ENCODE peak calls at places on chromosomes 11 and 22, in nine cellular contexts. I, R, T, W, D, F, V, X and B are unnamed samples.

GRCh38 chr11:57312511-57313021 is 12.2 kb downstream of the TNKS1BP1 start:
- DNase-seq in R (no peak), X (no peak), T (no peak), W (no peak), I (no peak), F (peak), D (no peak), V (no peak), B (no peak)

GRCh38 chr11:76249195-76249741 is 43.0 kb upstream of the WNT11 start:
- DNase-seq in D (no peak), I (no peak), F (no peak), R (no peak), T (no peak), X (no peak), W (no peak), V (no peak), B (no peak)

GRCh38 chr22:44755956-44756361 is 3.6 kb downstream of the ARHGAP8 start:
- DNase-seq in V (no peak), X (peak), T (no peak), D (no peak), W (no peak), F (no peak), I (no peak), R (no peak), B (no peak)

GRCh38 chr11:78753297-78753696 is 178.6 kb upstream of the NARS2 start:
- DNase-seq in D (no peak), X (no peak), T (peak), I (no peak), R (no peak), F (no peak), V (no peak), W (no peak), B (no peak)

GRCh38 chr22:47221840-47222615 is 459.6 kb downstream of the TBC1D22A start:
- DNase-seq in R (no peak), X (no peak), T (no peak), V (no peak), D (no peak), I (no peak), W (no peak), F (no peak), B (no peak)

GRCh38 chr22:48192920-48193319 is 1430.5 kb downstream of the TBC1D22A start:
- DNase-seq in V (no peak), T (no peak), D (no peak), I (no peak), F (no peak), X (no peak), W (no peak), R (no peak), B (no peak)

GRCh38 chr11:77072851-77073327 is 6.1 kb downstream of the CAPN5 start:
- DNase-seq in R (no peak), I (no peak), T (no peak), V (no peak), F (no peak), X (no peak), D (no peak), W (no peak), B (peak)

GRCh38 chr11:43282607-43283440 is 29.0 kb upstream of the API5 start:
- DNase-seq in T (peak), R (no peak), X (peak), V (peak), W (peak), F (peak), I (peak), D (peak), B (peak)

GRCh38 chr11:84212467-84213390 is 926.6 kb upstream of the CCDC90B start:
- DNase-seq in X (no peak), I (no peak), W (no peak), T (no peak), R (no peak), V (no peak), F (no peak), D (no peak), B (no peak)

GRCh38 chr22:38957046-38957770 is at the start of gene APOBEC3A:
- DNase-seq in X (no peak), W (no peak), T (no peak), D (no peak), I (no peak), R (peak), V (no peak), F (no peak), B (no peak)

DNA sequence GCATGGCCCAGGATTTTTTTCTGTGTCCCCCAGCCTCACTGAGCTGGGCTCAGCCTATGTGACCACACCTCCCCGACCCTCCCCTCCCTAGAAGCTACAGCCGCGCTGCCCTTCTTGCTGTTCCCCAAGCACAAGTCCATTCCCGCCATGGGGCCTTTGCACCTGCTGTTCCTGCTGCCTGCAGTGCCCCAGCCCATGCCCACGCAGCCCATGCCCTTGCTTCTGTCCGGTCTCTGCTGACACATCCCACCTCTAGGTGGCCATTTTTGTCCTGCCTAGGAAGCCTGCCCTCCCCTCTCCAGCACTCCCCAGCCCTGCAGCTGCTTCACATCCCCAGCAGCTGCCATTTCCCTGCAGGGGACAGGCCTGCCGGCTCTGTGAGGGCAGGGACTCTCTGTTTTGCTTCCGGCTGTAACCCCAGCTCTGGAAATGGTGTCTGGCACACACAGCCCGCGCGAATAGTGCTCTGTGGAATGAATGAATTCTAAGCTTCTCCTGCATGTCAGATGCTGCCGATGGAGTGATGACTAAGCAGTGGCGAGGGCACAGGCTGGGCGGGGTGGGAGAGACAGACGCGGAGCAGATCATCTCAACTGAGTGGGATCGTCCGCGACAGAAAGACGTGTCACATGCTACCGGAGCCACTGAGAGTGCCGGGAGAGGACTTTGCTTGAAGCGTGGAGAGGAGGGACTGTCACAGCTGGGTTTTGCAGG is 334.3 kb downstream of the CTTN start:
- DNase-seq in V (no peak), R (no peak), F (no peak), D (no peak), W (no peak), T (no peak), I (no peak), X (no peak), B (no peak)
- TF ChIP-seq CTCF in V (no peak), R (no peak), F (no peak), D (no peak), W (no peak), T (no peak), I (no peak), X (no peak), B (no peak)

GRCh38 chr11:130114726-130115125 is 44.9 kb upstream of the ST14 start:
- DNase-seq in D (no peak), R (no peak), V (no peak), I (no peak), X (no peak), T (no peak), F (no peak), W (no peak), B (no peak)
- TF ChIP-seq CTCF in D (no peak), R (no peak), V (no peak), I (no peak), X (no peak), T (no peak), F (no peak), W (no peak), B (no peak)

GRCh38 chr11:113278481-113278880 is 35.9 kb upstream of the TTC12 start:
- DNase-seq in F (no peak), T (no peak), R (no peak), W (no peak), D (no peak), V (no peak), X (no peak), I (no peak), B (no peak)

GRCh38 chr11:113278925-113279324 is 35.5 kb upstream of the TTC12 start:
- DNase-seq in W (no peak), T (no peak), F (no peak), X (no peak), V (no peak), D (no peak), R (no peak), I (peak), B (no peak)

GRCh38 chr11:113281052-113281725 is 33.2 kb upstream of the TTC12 start:
- DNase-seq in F (no peak), D (no peak), I (no peak), R (no peak), W (no peak), V (no peak), T (no peak), X (no peak), B (no peak)

GRCh38 chr11:113282898-113283297 is 31.5 kb upstream of the TTC12 start:
- DNase-seq in I (no peak), D (no peak), R (no peak), X (no peak), F (no peak), V (no peak), W (no peak), T (no peak), B (no peak)

GRCh38 chr11:113279591-113279990 is 34.8 kb upstream of the TTC12 start:
- DNase-seq in F (no peak), X (no peak), T (no peak), V (no peak), D (no peak), R (no peak), I (no peak), W (no peak), B (no peak)
- TF ChIP-seq CTCF in F (no peak), X (no peak), T (no peak), V (no peak), D (no peak), R (no peak), I (no peak), W (no peak), B (no peak)

GRCh38 chr11:2931771-2932738 is 2.8 kb upstream of the PHLDA2 start:
- DNase-seq in D (peak), R (no peak), T (no peak), F (peak), X (no peak), V (no peak), I (no peak), W (no peak), B (peak)

GRCh38 chr11:2929511-2929879 is 275 bp upstream of the PHLDA2 start:
- DNase-seq in X (peak), T (peak), W (no peak), V (no peak), R (peak), D (peak), I (peak), F (no peak), B (peak)

GRCh38 chr11:2931416-2931746 is 2.2 kb upstream of the PHLDA2 start:
- DNase-seq in D (no peak), I (no peak), W (no peak), V (no peak), R (no peak), X (no peak), T (no peak), F (no peak), B (peak)

GRCh38 chr11:2929880-2930704 is 872 bp upstream of the PHLDA2 start:
- DNase-seq in I (peak), R (peak), W (no peak), F (peak), D (peak), X (peak), T (peak), V (no peak), B (peak)

GRCh38 chr11:2930705-2931415 is 1.6 kb upstream of the PHLDA2 start:
- DNase-seq in X (peak), F (peak), W (no peak), D (peak), T (peak), R (peak), I (peak), V (peak), B (peak)
- TF ChIP-seq CTCF in X (peak), F (peak), W (peak), D (peak), T (peak), R (peak), I (peak), V (peak), B (peak)

GRCh38 chr22:22810471-22810870 is 77.1 kb upstream of the IGLL5 start:
- DNase-seq in R (no peak), W (no peak), V (no peak), I (no peak), F (no peak), D (no peak), T (no peak), X (peak), B (no peak)

GRCh38 chr22:22813126-22814075 is 74.2 kb upstream of the IGLL5 start:
- DNase-seq in I (no peak), X (no peak), D (no peak), T (no peak), R (no peak), F (no peak), V (no peak), W (no peak), B (no peak)

GRCh38 chr22:22812031-22812905 is 75.3 kb upstream of the IGLL5 start:
- DNase-seq in T (no peak), X (no peak), V (no peak), D (no peak), W (no peak), R (no peak), F (no peak), I (no peak), B (no peak)

GRCh38 chr22:22811016-22812009 is 76.3 kb upstream of the IGLL5 start:
- DNase-seq in X (no peak), I (no peak), F (no peak), W (no peak), V (no peak), T (no peak), R (no peak), D (no peak), B (no peak)

GRCh38 chr22:22810018-22810427 is 77.6 kb upstream of the IGLL5 start:
- DNase-seq in T (no peak), R (peak), X (peak), I (no peak), D (peak), W (no peak), V (no peak), F (no peak), B (peak)
- TF ChIP-seq CTCF in T (no peak), R (peak), X (peak), I (no peak), D (peak), W (peak), V (no peak), F (no peak), B (peak)